ENCODE peak calls at places on chromosome 7, in six cellular contexts. Q, C, X, H, B and K are unnamed samples.
A peak's percentile ranks its signal among the peaks of the same experiment; 100 is the strongest.

GRCh38 chr7:148264933-148265557 is 325.5 kb upstream of the C7orf33 start:
- DNase-seq in Q (peak; percentile 32), C (peak; percentile 8), X (no peak), H (no peak), B (no peak), K (no peak)

GRCh38 chr7:142177869-142178268 is 66.4 kb downstream of the MGAM2 start:
- DNase-seq in Q (no peak), C (no peak), X (no peak), H (no peak), B (no peak), K (no peak)

GRCh38 chr7:43954524-43955228 is 28.4 kb downstream of the UBE2D4 start:
- DNase-seq in Q (peak; percentile 63), C (peak; percentile 74), X (no peak), H (no peak), B (peak; percentile 16), K (peak; percentile 11)

GRCh38 chr7:18583305-18583704 is 87.8 kb downstream of the HDAC9 start:
- DNase-seq in Q (peak; percentile 88), C (no peak), X (no peak), H (no peak), B (no peak), K (no peak)

GRCh38 chr7:39248693-39249090 is 271.0 kb downstream of the POU6F2 start:
- DNase-seq in Q (no peak), C (no peak), X (no peak), H (no peak), B (no peak), K (no peak)

GRCh38 chr7:33677556-33677955 is 227.8 kb upstream of the BMPER start:
- DNase-seq in Q (peak; percentile 30), C (no peak), X (no peak), H (no peak), B (no peak), K (no peak)

GRCh38 chr7:108805808-108806397 is 236.2 kb downstream of the DNAJB9 start:
- DNase-seq in Q (peak; percentile 24), C (peak; percentile 4), X (no peak), H (no peak), B (no peak), K (no peak)

GRCh38 chr7:157573244-157573643 is 236.4 kb downstream of the DNAJB6 start:
- DNase-seq in Q (no peak), C (no peak), X (no peak), H (no peak), B (peak; percentile 21), K (no peak)

GRCh38 chr7:151810434-151811232 is 66.3 kb downstream of the PRKAG2 start:
- DNase-seq in Q (no peak), C (no peak), X (no peak), H (no peak), B (no peak), K (no peak)

GRCh38 chr7:94244760-94245159 is 149.9 kb upstream of the COL1A2 start:
- DNase-seq in Q (peak; percentile 71), C (no peak), X (no peak), H (no peak), B (no peak), K (no peak)

GRCh38 chr7:27175005-27175625 is 995 bp upstream of the HOXA10 start:
- DNase-seq in Q (peak; percentile 93), C (no peak), X (no peak), H (no peak), B (no peak), K (no peak)

GRCh38 chr7:113267885-113268284 is 149.5 kb upstream of the SMIM30 start:
- DNase-seq in Q (no peak), C (peak; percentile 48), X (no peak), H (no peak), B (no peak), K (peak; percentile 39)

GRCh38 chr7:154424370-154424769 is 372.2 kb downstream of the DPP6 start:
- DNase-seq in Q (no peak), C (no peak), X (no peak), H (no peak), B (no peak), K (no peak)

GRCh38 chr7:84123903-84124573 is 70.6 kb downstream of the SEMA3A start:
- DNase-seq in Q (no peak), C (no peak), X (no peak), H (no peak), B (no peak), K (no peak)

GRCh38 chr7:83693281-83693680 is 44.3 kb upstream of the SEMA3E start:
- DNase-seq in Q (no peak), C (no peak), X (no peak), H (no peak), B (no peak), K (no peak)

GRCh38 chr7:116334555-116334954 is 124.2 kb downstream of the TES start:
- DNase-seq in Q (no peak), C (no peak), X (no peak), H (no peak), B (no peak), K (no peak)

GRCh38 chr7:99618726-99619125 is 2.0 kb downstream of the ZSCAN25 start:
- DNase-seq in Q (peak; percentile 56), C (peak; percentile 49), X (no peak), H (no peak), B (no peak), K (no peak)

GRCh38 chr7:78018541-78019456 is 220.2 kb downstream of the PHTF2 start:
- DNase-seq in Q (peak; percentile 23), C (peak; percentile 77), X (no peak), H (no peak), B (peak; percentile 24), K (no peak)

GRCh38 chr7:150811-151221 is 41.6 kb upstream of the FAM20C start:
- DNase-seq in Q (no peak), C (no peak), X (no peak), H (no peak), B (peak; percentile 10), K (no peak)

GRCh38 chr7:47664650-47665049 is 82.7 kb upstream of the TNS3 start:
- DNase-seq in Q (no peak), C (no peak), X (no peak), H (no peak), B (no peak), K (no peak)

GRCh38 chr7:83469076-83469475 is 179.9 kb downstream of the SEMA3E start:
- DNase-seq in Q (no peak), C (peak; percentile 17), X (no peak), H (no peak), B (no peak), K (no peak)

GRCh38 chr7:3436746-3437145 is 135.7 kb downstream of the SDK1 start:
- DNase-seq in Q (peak; percentile 37), C (no peak), X (no peak), H (no peak), B (no peak), K (peak; percentile 30)

GRCh38 chr7:114820993-114821945 is 100.6 kb upstream of the MDFIC start:
- DNase-seq in Q (peak; percentile 77), C (peak; percentile 3), X (no peak), H (no peak), B (no peak), K (no peak)

GRCh38 chr7:78850093-78850740 is 603.2 kb downstream of the MAGI2 start:
- DNase-seq in Q (no peak), C (no peak), X (no peak), H (no peak), B (no peak), K (no peak)

GRCh38 chr7:307970-308369 is 18.0 kb downstream of the FOXL3 start:
- DNase-seq in Q (no peak), C (no peak), X (no peak), H (no peak), B (no peak), K (no peak)

GRCh38 chr7:82631998-82632397 is 188.4 kb upstream of the CACNA2D1 start:
- DNase-seq in Q (peak; percentile 19), C (peak; percentile 27), X (no peak), H (no peak), B (no peak), K (no peak)

GRCh38 chr7:6238309-6238925 is 34.0 kb downstream of the CYTH3 start:
- DNase-seq in Q (no peak), C (no peak), X (no peak), H (no peak), B (no peak), K (no peak)

GRCh38 chr7:121113288-121113687 is 124.8 kb downstream of the CPED1 start:
- DNase-seq in Q (peak; percentile 13), C (peak; percentile 12), X (no peak), H (no peak), B (no peak), K (no peak)

GRCh38 chr7:73304071-73304470 is 4.6 kb downstream of the NSUN5 start:
- DNase-seq in Q (no peak), C (no peak), X (no peak), H (no peak), B (no peak), K (no peak)

GRCh38 chr7:265192-265997 is 24.6 kb upstream of the FOXL3 start:
- DNase-seq in Q (no peak), C (no peak), X (no peak), H (no peak), B (no peak), K (no peak)

GRCh38 chr7:30736291-30736690 is 15.6 kb upstream of the INMT start:
- DNase-seq in Q (no peak), C (no peak), X (no peak), H (no peak), B (no peak), K (no peak)

GRCh38 chr7:101085000-101085948 is at the start of gene TRIM56:
- DNase-seq in Q (peak; percentile 85), C (peak; percentile 91), X (peak; percentile 44), H (peak; percentile 62), B (peak; percentile 80), K (peak; percentile 36)

GRCh38 chr7:106039486-106040060 is 72.5 kb downstream of the SYPL1 start:
- DNase-seq in Q (peak; percentile 97), C (peak; percentile 68), X (no peak), H (no peak), B (no peak), K (peak; percentile 76)